ENCODE peak calls at places on chromosomes 12 and 14, in eight cellular contexts. One of them, this sample, is unnamed. For H3K4me1, the result is how much of the 10 kb centered on the place peaks cover.

GRCh38 chr14:72925171-72925759 is 999 bp upstream of the DCAF4 start:
- DNase-seq in mesendoderm: no peak
- DNase-seq in GM23248: no peak
- DNase-seq in fibroblast of lung: no peak
- DNase-seq in PC-9: no peak
- DNase-seq in GM23338: no peak
- DNase-seq in A549: no peak
- DNase-seq in astrocyte: no peak
- DNase-seq in this sample: no peak

GRCh38 chr14:81801921-81802320 is 268.3 kb upstream of the SEL1L start:
- DNase-seq in mesendoderm: no peak
- DNase-seq in GM23248: no peak
- DNase-seq in fibroblast of lung: no peak
- DNase-seq in PC-9: no peak
- DNase-seq in GM23338: no peak
- DNase-seq in A549: no peak
- DNase-seq in astrocyte: no peak
- DNase-seq in this sample: no peak

GRCh38 chr14:92630367-92630766 is 116.8 kb downstream of the RIN3 start:
- DNase-seq in mesendoderm: no peak
- DNase-seq in GM23248: no peak
- DNase-seq in fibroblast of lung: no peak
- DNase-seq in PC-9: no peak
- DNase-seq in GM23338: no peak
- DNase-seq in A549: no peak
- DNase-seq in astrocyte: no peak
- DNase-seq in this sample: no peak

GRCh38 chr14:74571441-74571841 is 40.6 kb downstream of the LTBP2 start:
- DNase-seq in mesendoderm: no peak
- DNase-seq in GM23248: peak
- DNase-seq in fibroblast of lung: peak
- DNase-seq in PC-9: peak
- DNase-seq in GM23338: no peak
- DNase-seq in A549: no peak
- DNase-seq in astrocyte: peak
- DNase-seq in this sample: no peak

GRCh38 chr12:131314524-131315090 is 360.9 kb downstream of the ADGRD1 start:
- DNase-seq in mesendoderm: no peak
- DNase-seq in GM23248: no peak
- DNase-seq in fibroblast of lung: no peak
- DNase-seq in PC-9: no peak
- DNase-seq in GM23338: no peak
- DNase-seq in A549: no peak
- DNase-seq in astrocyte: no peak
- DNase-seq in this sample: no peak

GRCh38 chr14:101603096-101603495 is 41.8 kb downstream of the DIO3 start:
- DNase-seq in mesendoderm: no peak
- DNase-seq in GM23248: no peak
- DNase-seq in fibroblast of lung: no peak
- DNase-seq in PC-9: no peak
- DNase-seq in GM23338: no peak
- DNase-seq in A549: no peak
- DNase-seq in astrocyte: no peak
- DNase-seq in this sample: no peak

GRCh38 chr12:102481705-102482104 is 1.3 kb upstream of the IGF1 start:
- DNase-seq in mesendoderm: no peak
- DNase-seq in GM23248: no peak
- DNase-seq in fibroblast of lung: no peak
- DNase-seq in PC-9: no peak
- DNase-seq in GM23338: no peak
- DNase-seq in A549: no peak
- DNase-seq in astrocyte: no peak
- DNase-seq in this sample: no peak

GRCh38 chr12:97805086-97805485 is 342.5 kb downstream of the RMST start:
- DNase-seq in mesendoderm: no peak
- DNase-seq in GM23248: no peak
- DNase-seq in fibroblast of lung: no peak
- DNase-seq in PC-9: no peak
- DNase-seq in GM23338: no peak
- DNase-seq in A549: no peak
- DNase-seq in astrocyte: no peak
- DNase-seq in this sample: peak

DNA sequence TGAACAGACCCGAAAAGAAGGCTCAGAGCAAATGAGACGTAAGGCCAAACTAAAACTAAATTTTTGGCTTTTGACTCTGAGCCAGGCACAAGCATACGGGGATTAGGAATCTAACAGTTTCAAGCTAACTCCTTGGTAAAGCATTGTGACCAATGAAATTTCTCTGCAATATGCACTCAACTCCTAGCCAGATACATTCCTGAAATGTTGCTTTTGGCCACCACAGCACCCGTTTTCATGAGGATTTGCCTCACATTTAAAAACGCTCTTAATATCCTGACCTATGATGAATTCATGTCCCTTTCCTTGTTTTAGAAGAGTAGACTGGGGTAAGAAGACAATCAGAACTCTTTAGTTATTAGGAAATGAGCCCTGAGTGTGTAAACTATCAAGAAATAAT is 53.1 kb upstream of the NPFF start:
- DNase-seq in mesendoderm: no peak
- DNase-seq in GM23248: peak
- DNase-seq in fibroblast of lung: peak
- DNase-seq in PC-9: no peak
- DNase-seq in GM23338: no peak
- DNase-seq in A549: no peak
- DNase-seq in astrocyte: peak
- DNase-seq in this sample: no peak
- H3K27ac ChIP-seq in mesendoderm: no peak
- H3K27ac ChIP-seq in GM23248: peak
- H3K27ac ChIP-seq in fibroblast of lung: no peak
- H3K27ac ChIP-seq in PC-9: peak
- H3K27ac ChIP-seq in GM23338: no peak
- H3K27ac ChIP-seq in A549: peak
- H3K27ac ChIP-seq in astrocyte: peak
- H3K27ac ChIP-seq in this sample: no peak

DNA sequence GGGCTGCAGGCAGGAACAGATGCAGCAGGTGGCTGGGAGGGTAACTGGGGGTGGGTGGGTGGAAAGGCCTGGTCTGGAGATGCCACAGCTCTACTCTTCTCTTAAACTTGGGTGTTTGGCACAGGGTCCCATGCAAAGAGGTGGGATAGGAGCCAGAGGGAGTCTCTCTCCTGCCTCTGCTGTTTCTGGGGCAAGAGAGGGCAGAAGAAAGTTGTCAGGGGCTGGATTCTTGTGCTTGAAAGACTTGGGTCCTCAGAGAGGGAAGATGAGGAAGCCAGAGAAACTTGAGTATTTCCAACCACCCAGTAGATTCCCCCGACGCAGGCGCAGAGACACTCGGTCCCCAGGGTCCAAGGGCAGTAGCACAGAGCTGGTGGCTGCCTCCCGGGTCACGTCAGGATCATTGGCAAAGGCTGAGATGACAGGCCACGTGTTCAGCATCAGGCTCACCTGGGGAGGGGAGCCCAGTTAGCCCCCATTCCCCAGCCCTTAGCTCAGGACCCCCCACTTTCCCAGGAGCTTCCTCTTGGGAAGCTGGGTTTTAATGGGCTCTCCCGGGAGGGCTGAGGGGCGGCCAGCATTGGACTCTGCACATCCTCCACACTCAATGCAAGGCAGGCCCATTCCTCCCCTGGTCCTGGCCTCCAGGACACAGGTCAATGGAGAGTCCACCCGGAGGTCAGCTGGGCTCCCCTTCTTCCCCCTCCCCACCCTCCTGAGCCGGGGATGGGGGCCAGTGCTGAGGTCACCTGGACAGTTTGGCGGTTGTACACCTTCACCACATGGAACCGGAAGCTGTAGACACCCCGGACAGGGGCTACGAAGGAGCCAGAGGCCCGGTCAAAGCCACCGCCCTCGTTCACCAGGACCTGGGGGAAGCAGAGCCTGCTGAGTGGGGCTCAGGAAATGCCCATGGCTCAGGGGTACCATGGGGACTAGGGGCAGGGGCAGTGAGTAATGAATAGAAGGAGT is 1.6 kb downstream of the CBLN3 start:
- DNase-seq in mesendoderm: no peak
- DNase-seq in GM23248: no peak
- DNase-seq in fibroblast of lung: no peak
- DNase-seq in PC-9: no peak
- DNase-seq in GM23338: no peak
- DNase-seq in A549: no peak
- DNase-seq in astrocyte: no peak
- DNase-seq in this sample: no peak
- H3K4me1 ChIP-seq in mesendoderm: under half
- H3K4me1 ChIP-seq in GM23248: under half
- H3K4me1 ChIP-seq in fibroblast of lung: under half
- H3K4me1 ChIP-seq in PC-9: under half
- H3K4me1 ChIP-seq in GM23338: under half
- H3K4me1 ChIP-seq in A549: under half
- H3K4me1 ChIP-seq in astrocyte: under half
- H3K4me1 ChIP-seq in this sample: under half

DNA sequence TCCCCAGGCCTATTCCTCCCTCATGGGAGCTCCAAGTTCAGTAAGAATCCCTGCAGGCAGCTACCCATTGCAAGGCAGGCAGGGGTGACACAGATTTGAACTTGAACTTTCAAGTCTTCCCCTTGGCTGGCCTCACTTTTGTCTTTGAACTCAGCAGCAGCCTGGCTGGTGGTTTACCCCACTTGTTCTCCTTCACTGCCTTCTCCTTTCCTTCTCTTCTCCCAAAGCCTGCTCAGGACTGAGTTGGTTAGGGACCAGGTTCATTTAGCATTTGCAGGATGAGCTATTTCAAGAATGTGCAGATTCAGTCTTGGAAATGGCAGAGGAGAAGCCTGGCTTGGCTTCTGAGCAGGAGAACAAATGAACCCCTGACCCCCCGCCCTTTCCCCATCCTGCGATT is 67.7 kb upstream of the TBX3 start:
- DNase-seq in mesendoderm: peak
- DNase-seq in GM23248: no peak
- DNase-seq in fibroblast of lung: no peak
- DNase-seq in PC-9: no peak
- DNase-seq in GM23338: peak
- DNase-seq in A549: no peak
- DNase-seq in astrocyte: no peak
- DNase-seq in this sample: no peak
- H3K4me2 ChIP-seq in mesendoderm: no peak
- H3K4me2 ChIP-seq in GM23248: no peak
- H3K4me2 ChIP-seq in fibroblast of lung: no peak
- H3K4me2 ChIP-seq in PC-9: no peak
- H3K4me2 ChIP-seq in GM23338: no peak
- H3K4me2 ChIP-seq in A549: no peak
- H3K4me2 ChIP-seq in astrocyte: no peak
- H3K4me2 ChIP-seq in this sample: no peak

GRCh38 chr12:106106129-106106566 is 32.6 kb downstream of the NUAK1 start:
- DNase-seq in mesendoderm: no peak
- DNase-seq in GM23248: no peak
- DNase-seq in fibroblast of lung: peak
- DNase-seq in PC-9: no peak
- DNase-seq in GM23338: no peak
- DNase-seq in A549: no peak
- DNase-seq in astrocyte: no peak
- DNase-seq in this sample: no peak

GRCh38 chr12:106109168-106109910 is 29.4 kb downstream of the NUAK1 start:
- DNase-seq in mesendoderm: peak
- DNase-seq in GM23248: no peak
- DNase-seq in fibroblast of lung: no peak
- DNase-seq in PC-9: no peak
- DNase-seq in GM23338: no peak
- DNase-seq in A549: no peak
- DNase-seq in astrocyte: no peak
- DNase-seq in this sample: no peak

GRCh38 chr12:106106892-106107291 is 31.9 kb downstream of the NUAK1 start:
- DNase-seq in mesendoderm: peak
- DNase-seq in GM23248: peak
- DNase-seq in fibroblast of lung: peak
- DNase-seq in PC-9: peak
- DNase-seq in GM23338: peak
- DNase-seq in A549: no peak
- DNase-seq in astrocyte: peak
- DNase-seq in this sample: peak

GRCh38 chr12:106107566-106107965 is 31.2 kb downstream of the NUAK1 start:
- DNase-seq in mesendoderm: no peak
- DNase-seq in GM23248: peak
- DNase-seq in fibroblast of lung: peak
- DNase-seq in PC-9: no peak
- DNase-seq in GM23338: no peak
- DNase-seq in A549: no peak
- DNase-seq in astrocyte: peak
- DNase-seq in this sample: no peak

DNA sequence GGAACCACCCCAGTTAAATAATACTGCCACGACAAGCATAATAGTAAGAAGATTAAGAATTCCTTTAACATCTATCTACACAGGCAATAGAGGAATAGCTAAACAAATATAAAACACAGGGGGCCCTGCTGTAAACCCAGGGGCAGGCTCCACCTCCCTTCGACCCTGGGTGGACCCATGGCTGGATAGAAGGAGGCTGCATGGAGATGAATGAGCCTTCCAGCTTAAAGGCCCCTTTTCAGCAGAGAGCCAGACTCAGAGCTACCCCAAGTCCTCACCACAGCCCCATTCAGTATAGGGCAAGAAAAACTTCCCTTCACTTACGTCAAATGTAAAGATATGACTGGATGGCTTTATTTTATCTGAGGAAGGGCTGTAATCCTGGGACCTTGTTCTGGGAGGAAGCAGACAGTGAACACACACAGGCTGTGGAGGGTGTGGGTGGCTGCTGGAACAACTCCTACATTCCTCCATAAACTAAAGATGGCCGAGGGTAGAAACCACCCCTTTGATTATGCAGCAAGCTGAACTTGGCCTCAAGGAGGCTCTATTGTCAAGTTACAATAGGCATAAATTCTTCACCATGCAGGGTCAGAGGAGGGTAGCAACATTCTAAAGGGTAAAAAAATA is 30.5 kb downstream of the NUAK1 start:
- DNase-seq in mesendoderm: peak
- DNase-seq in GM23248: peak
- DNase-seq in fibroblast of lung: peak
- DNase-seq in PC-9: no peak
- DNase-seq in GM23338: peak
- DNase-seq in A549: no peak
- DNase-seq in astrocyte: peak
- DNase-seq in this sample: no peak
- H3K27ac ChIP-seq in mesendoderm: peak
- H3K27ac ChIP-seq in GM23248: peak
- H3K27ac ChIP-seq in fibroblast of lung: no peak
- H3K27ac ChIP-seq in PC-9: peak
- H3K27ac ChIP-seq in GM23338: peak
- H3K27ac ChIP-seq in A549: peak
- H3K27ac ChIP-seq in astrocyte: peak
- H3K27ac ChIP-seq in this sample: no peak